ENCODE peak calls at places on chromosomes 2 and 18, in eight cellular contexts. Z is stomach, H is HCT116, S is fibroblast of lung, G is HepG2, D is upper lobe of right lung, J is left ventricle myocardium inferior, M is GM23338. I is an unnamed sample.

GRCh38 chr18:45830917-45831316 is 5.4 kb downstream of the SIGLEC15 start:
- DNase-seq in D (no peak), H (no peak), M (no peak), S (no peak), Z (no peak), J (no peak), G (no peak), I (no peak)

GRCh38 chr2:99880148-99880983 is 262.0 kb downstream of the AFF3 start:
- DNase-seq in Z (no peak), G (no peak), H (no peak), M (no peak), J (no peak), D (no peak), S (peak; percentile 82), I (no peak)

GRCh38 chr2:10407841-10408648 is 40.1 kb downstream of the ODC1 start:
- DNase-seq in S (peak; percentile 94), H (peak; percentile 72), J (no peak), Z (peak; percentile 86), G (peak; percentile 84), D (peak; percentile 85), M (peak; percentile 34), I (peak; percentile 88)

GRCh38 chr2:109438146-109438545 is 175.6 kb downstream of the SEPTIN10 start:
- DNase-seq in M (no peak), J (no peak), D (no peak), Z (no peak), S (no peak), H (no peak), G (no peak), I (no peak)

GRCh38 chr2:99834426-99834825 is 308.0 kb downstream of the AFF3 start:
- DNase-seq in H (no peak), D (no peak), Z (no peak), G (no peak), J (no peak), S (no peak), M (no peak), I (no peak)

GRCh38 chr18:49026501-49027378 is 76.0 kb upstream of the SMAD7 start:
- DNase-seq in H (no peak), M (no peak), G (no peak), Z (peak; percentile 17), D (peak; percentile 52), S (no peak), J (no peak), I (no peak)

GRCh38 chr18:79030680-79031079 is 38.5 kb upstream of the ATP9B start:
- DNase-seq in M (no peak), J (no peak), S (no peak), Z (no peak), D (peak; percentile 38), H (no peak), G (no peak), I (no peak)

GRCh38 chr2:223580951-223581350 is 21.2 kb downstream of the SCG2 start:
- DNase-seq in M (no peak), S (peak; percentile 76), Z (no peak), J (no peak), D (no peak), H (no peak), G (no peak), I (no peak)

GRCh38 chr2:112220831-112221230 is 34.0 kb downstream of the ZC3H8 start:
- DNase-seq in H (no peak), J (no peak), Z (no peak), G (no peak), M (no peak), D (no peak), S (no peak), I (no peak)

GRCh38 chr2:237444026-237444425 is 30.1 kb upstream of the COL6A3 start:
- DNase-seq in H (no peak), M (no peak), J (no peak), G (no peak), D (no peak), S (no peak), Z (no peak), I (no peak)

GRCh38 chr2:20592106-20593071 is 58.5 kb downstream of the HS1BP3 start:
- DNase-seq in J (no peak), D (peak; percentile 71), M (peak; percentile 38), G (peak; percentile 67), H (no peak), S (no peak), Z (peak; percentile 21), I (peak; percentile 61)

GRCh38 chr2:224036731-224037376 is 2.2 kb downstream of the SERPINE2 start:
- DNase-seq in Z (no peak), G (no peak), S (no peak), M (no peak), J (no peak), D (no peak), H (no peak), I (no peak)

GRCh38 chr2:11945139-11946126 is 199.0 kb downstream of the LPIN1 start:
- DNase-seq in H (no peak), G (no peak), S (no peak), M (no peak), Z (no peak), D (no peak), J (no peak), I (no peak)

GRCh38 chr18:23183356-23184150 is 48.3 kb downstream of the CABLES1 start:
- DNase-seq in J (no peak), H (no peak), M (no peak), Z (no peak), S (peak; percentile 25), D (no peak), G (no peak), I (peak; percentile 4)

DNA sequence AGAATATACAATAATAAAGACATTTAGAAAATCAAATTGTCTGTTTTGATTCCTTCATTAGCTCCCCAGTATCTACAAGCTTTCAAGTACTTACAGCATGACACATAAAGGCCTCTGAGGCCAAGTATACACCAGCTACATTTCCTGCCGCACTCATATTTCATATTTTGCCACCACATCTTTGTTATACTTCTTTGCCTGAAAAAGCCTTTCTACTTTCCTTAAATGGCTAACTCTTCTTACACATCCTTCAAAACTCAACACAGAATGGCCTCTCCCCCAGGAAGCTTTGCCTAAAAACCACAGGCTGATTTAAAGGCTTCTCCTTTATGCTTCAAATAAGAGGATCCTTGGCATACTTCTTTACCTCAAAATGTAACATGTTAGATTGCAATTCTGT is 4.5 kb downstream of the STK17B start:
- DNase-seq in Z (no peak), M (no peak), H (no peak), J (no peak), G (no peak), D (no peak), S (peak; percentile 93), I (no peak)
- H3K27ac ChIP-seq in Z (peak overlapping the region; percentile 97), M (no peak overlapping the region), H (no peak overlapping the region), J (no peak overlapping the region), G (no peak overlapping the region), D (peak overlapping the region; percentile 49), S (peak overlapping the region; percentile 49), I (peak overlapping the region; percentile 99)

GRCh38 chr2:218566296-218566695 is 1.9 kb downstream of the USP37 start:
- DNase-seq in Z (no peak), H (no peak), J (no peak), D (no peak), M (no peak), G (no peak), S (no peak), I (no peak)
- H3K27ac ChIP-seq in Z (peak overlapping the region; percentile 9), H (no peak overlapping the region), J (no peak overlapping the region), D (no peak overlapping the region), M (no peak overlapping the region), G (no peak overlapping the region), S (no peak overlapping the region), I (no peak overlapping the region)

GRCh38 chr2:44130441-44130840 is 38.2 kb upstream of the PPM1B start:
- DNase-seq in D (no peak), S (peak; percentile 44), M (no peak), J (no peak), H (no peak), Z (no peak), G (no peak), I (no peak)
- H3K27ac ChIP-seq in D (no peak overlapping the region), S (no peak overlapping the region), M (peak overlapping the region; percentile 88), J (peak overlapping the region; percentile 76), H (no peak overlapping the region), Z (no peak overlapping the region), G (no peak overlapping the region), I (no peak overlapping the region)

GRCh38 chr18:8988262-8988871 is 114.1 kb upstream of the NDUFV2 start:
- DNase-seq in D (peak; percentile 72), Z (peak; percentile 59), M (peak; percentile 92), G (peak; percentile 46), S (peak; percentile 73), H (peak; percentile 52), J (peak; percentile 32), I (peak; percentile 81)

GRCh38 chr18:8989017-8989416 is 113.5 kb upstream of the NDUFV2 start:
- DNase-seq in D (no peak), Z (no peak), G (no peak), H (no peak), J (no peak), M (no peak), S (no peak), I (no peak)

GRCh38 chr18:8984131-8984670 is 118.3 kb upstream of the NDUFV2 start:
- DNase-seq in Z (no peak), J (no peak), H (no peak), S (no peak), G (no peak), M (no peak), D (no peak), I (no peak)

GRCh38 chr18:8989855-8990254 is 112.6 kb upstream of the NDUFV2 start:
- DNase-seq in G (no peak), H (no peak), M (no peak), D (no peak), S (no peak), Z (no peak), J (no peak), I (no peak)

GRCh38 chr18:8987250-8987649 is 115.2 kb upstream of the NDUFV2 start:
- DNase-seq in M (no peak), G (no peak), D (no peak), S (no peak), H (no peak), Z (no peak), J (no peak), I (no peak)
- H3K27ac ChIP-seq in M (no peak overlapping the region), G (no peak overlapping the region), D (no peak overlapping the region), S (no peak overlapping the region), H (no peak overlapping the region), Z (no peak overlapping the region), J (no peak overlapping the region), I (no peak overlapping the region)

DNA sequence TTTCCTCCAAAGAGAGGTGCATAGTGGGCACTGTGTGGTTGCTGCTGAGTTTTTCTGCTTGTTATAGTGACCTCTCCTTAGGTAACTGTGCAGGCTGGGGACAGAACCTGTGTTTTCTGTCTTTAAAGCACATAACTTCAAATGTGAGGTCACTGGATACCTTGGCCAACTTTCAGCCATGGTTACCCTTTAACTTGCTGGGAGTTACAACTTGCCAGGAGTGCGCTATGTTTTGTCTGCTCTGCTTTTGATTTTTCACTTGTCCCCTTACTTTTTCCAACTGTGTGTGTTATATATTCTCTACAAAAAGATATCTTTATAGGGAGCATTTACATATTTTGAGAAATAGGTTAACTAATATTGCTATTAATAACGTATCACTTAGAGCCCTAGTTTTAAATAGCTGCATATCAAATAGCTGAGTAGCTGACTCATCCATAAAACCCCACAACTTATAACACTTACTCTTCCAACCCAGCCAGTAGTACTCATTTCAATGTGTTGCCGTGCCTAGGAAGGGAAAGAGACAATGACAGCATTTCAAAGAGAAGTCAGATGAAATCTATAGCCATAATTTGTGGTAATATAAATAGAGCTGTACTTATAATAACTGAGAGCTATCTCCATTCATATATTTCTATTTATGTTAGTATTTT is 51.6 kb downstream of the DPP4 start:
- DNase-seq in G (peak; percentile 15), M (no peak), S (peak; percentile 50), J (no peak), H (no peak), Z (no peak), D (no peak), I (no peak)
- H3K27ac ChIP-seq in G (no peak overlapping the region), M (no peak overlapping the region), S (no peak overlapping the region), J (peak overlapping the region; percentile 59), H (no peak overlapping the region), Z (no peak overlapping the region), D (no peak overlapping the region), I (no peak overlapping the region)